ENCODE peak calls at places on chromosomes 11 and 22, in six cellular contexts. Q is smooth muscle cell of the brain vasculature, V is AML-193, M is HFFc6, F is non-pigmented ciliary epithelial cell, R is NCI-H82. S is an unnamed sample.

GRCh38 chr11:21615871-21616270 is 577.0 kb upstream of the ANO5 start:
- DNase-seq in M (no peak), F (no peak), R (peak), Q (no peak), V (no peak), S (no peak)

GRCh38 chr11:33419956-33420355 is 162.8 kb downstream of the HIPK3 start:
- DNase-seq in F (no peak), V (no peak), M (no peak), R (no peak), Q (no peak), S (no peak)

GRCh38 chr11:66327171-66328035 is 8.8 kb downstream of the RIN1 start:
- DNase-seq in V (no peak), F (no peak), Q (no peak), R (no peak), M (peak), S (no peak)

GRCh38 chr22:48752451-48753380 is 1075.0 kb downstream of the BRD1 start:
- DNase-seq in V (no peak), R (no peak), M (no peak), F (no peak), Q (no peak), S (no peak)

GRCh38 chr22:11042116-11042515 is 4485.9 kb upstream of the OR11H1 start:
- DNase-seq in F (no peak), M (no peak), Q (no peak), V (no peak), R (no peak), S (no peak)

GRCh38 chr11:82907376-82907775 is 5.8 kb downstream of the DDIAS start:
- DNase-seq in Q (no peak), V (no peak), M (no peak), F (no peak), R (no peak), S (no peak)

GRCh38 chr11:72613450-72613849 is 60.8 kb downstream of the PDE2A start:
- DNase-seq in R (no peak), V (no peak), Q (no peak), F (no peak), M (no peak), S (no peak)

GRCh38 chr22:42967005-42967404 is 47.9 kb downstream of the PACSIN2 start:
- DNase-seq in V (no peak), Q (no peak), R (peak), F (no peak), M (no peak), S (no peak)

GRCh38 chr11:22044126-22044525 is 148.8 kb upstream of the ANO5 start:
- DNase-seq in M (no peak), Q (no peak), F (no peak), V (no peak), R (no peak), S (no peak)